ENCODE peak calls at places on chromosomes 5 and 9, in ten cellular contexts. G is ovary; K is left colon; D is iris pigment epithelial cell; V is hepatic stellate cell; F is CD8-positive, alpha-beta memory T cell; O is iPS-NIHi11; H is GOT3; R is ACHN; L is HT-29. X is an unnamed sample.

GRCh38 chr5:139422307-139422893 is 16.9 kb downstream of the DNAJC18 start:
- DNase-seq in G (no peak), K (no peak), D (peak; percentile 74), V (peak; percentile 73), F (peak; percentile 25), O (peak; percentile 79), H (no peak), R (peak; percentile 70), L (peak; percentile 81), X (peak; percentile 84)

GRCh38 chr5:72633649-72634048 is 126.4 kb upstream of the ZNF366 start:
- DNase-seq in G (no peak), K (no peak), D (peak; percentile 33), V (peak; percentile 34), F (no peak), O (no peak), H (no peak), R (no peak), L (no peak), X (peak; percentile 41)

GRCh38 chr5:80255425-80255751 is 460 bp downstream of the SERINC5 start:
- DNase-seq in G (no peak), K (peak; percentile 82), D (peak; percentile 67), V (peak; percentile 73), F (peak; percentile 42), O (peak; percentile 60), H (no peak), R (peak; percentile 54), L (no peak), X (peak; percentile 81)

GRCh38 chr5:6483880-6484382 is 35.3 kb downstream of the UBE2QL1 start:
- DNase-seq in G (no peak), K (no peak), D (no peak), V (no peak), F (no peak), O (no peak), H (no peak), R (no peak), L (no peak), X (no peak)

GRCh38 chr5:2584579-2584978 is 166.9 kb downstream of the IRX2 start:
- DNase-seq in G (no peak), K (no peak), D (no peak), V (no peak), F (no peak), O (no peak), H (no peak), R (no peak), L (no peak), X (no peak)

GRCh38 chr5:95924720-95925119 is 36.9 kb downstream of the ELL2 start:
- DNase-seq in G (no peak), K (no peak), D (peak; percentile 88), V (no peak), F (no peak), O (no peak), H (no peak), R (no peak), L (peak; percentile 7), X (no peak)

GRCh38 chr5:76175051-76175666 is 92.0 kb downstream of the SV2C start:
- DNase-seq in G (no peak), K (peak; percentile 70), D (peak; percentile 63), V (peak; percentile 54), F (peak; percentile 24), O (peak; percentile 77), H (no peak), R (peak; percentile 44), L (peak; percentile 68), X (peak; percentile 83)

GRCh38 chr5:171080151-171080938 is 218.5 kb downstream of the RANBP17 start:
- DNase-seq in G (no peak), K (no peak), D (no peak), V (no peak), F (no peak), O (no peak), H (no peak), R (no peak), L (no peak), X (peak; percentile 5)

GRCh38 chr9:115498338-115498737 is 380.4 kb upstream of the TNC start:
- DNase-seq in G (no peak), K (no peak), D (no peak), V (no peak), F (no peak), O (no peak), H (no peak), R (no peak), L (peak; percentile 16), X (no peak)

GRCh38 chr5:116035123-116035522 is 2.9 kb downstream of the ARL14EPL start:
- DNase-seq in G (no peak), K (no peak), D (peak; percentile 30), V (no peak), F (no peak), O (no peak), H (no peak), R (peak; percentile 59), L (no peak), X (no peak)